ENCODE peak calls at places on chromosome 12, in ten cellular contexts. U is right lobe of liver, E is HCT116, S is K562, C is uterus, I is body of pancreas, B is A549, A is IMR-90, K is transverse colon, T is adrenal gland. D is an unnamed sample.
A peak's percentile ranks its signal among the peaks of the same experiment; 100 is the strongest.

GRCh38 chr12:26870491-26871419 is 37.8 kb upstream of the ITPR2 start:
- DNase-seq in T (peak; percentile 56), U (no peak), B (peak; percentile 26), E (peak; percentile 33), S (no peak), I (peak; percentile 94), A (peak; percentile 57), K (peak; percentile 19), C (peak; percentile 50), D (no peak)

GRCh38 chr12:113292091-113292490 is 42.8 kb downstream of the SLC8B1 start:
- DNase-seq in A (peak; percentile 76), C (no peak), B (no peak), S (no peak), U (no peak), T (no peak), I (no peak), K (no peak), E (no peak), D (no peak)

GRCh38 chr12:93978553-93978952 is 169.8 kb upstream of the PLXNC1 start:
- DNase-seq in A (peak; percentile 67), E (no peak), B (no peak), S (peak; percentile 17), I (no peak), U (no peak), K (no peak), C (peak; percentile 41), T (peak; percentile 54), D (peak; percentile 11)

GRCh38 chr12:6469092-6469491 is 1.4 kb downstream of the VAMP1 start:
- DNase-seq in A (no peak), B (no peak), T (peak; percentile 77), C (no peak), U (peak; percentile 60), I (no peak), E (no peak), K (no peak), S (no peak), D (peak; percentile 45)

GRCh38 chr12:57632369-57632897 is 568 bp downstream of the B4GALNT1 start:
- DNase-seq in K (no peak), U (no peak), I (no peak), C (no peak), E (no peak), S (peak; percentile 71), B (peak; percentile 43), T (no peak), A (no peak), D (peak; percentile 33)

GRCh38 chr12:111034911-111035577 is 114.7 kb upstream of the MYL2 start:
- DNase-seq in S (no peak), K (no peak), U (no peak), I (no peak), A (no peak), C (no peak), E (no peak), T (no peak), B (peak; percentile 29), D (no peak)

GRCh38 chr12:117318591-117318990 is 42.8 kb downstream of the NOS1 start:
- DNase-seq in B (no peak), A (no peak), E (no peak), K (no peak), U (no peak), T (no peak), S (no peak), I (no peak), C (no peak), D (no peak)

GRCh38 chr12:12294215-12295005 is 27.6 kb upstream of the LRP6 start:
- DNase-seq in T (no peak), B (no peak), E (no peak), A (no peak), U (peak; percentile 71), K (no peak), C (no peak), I (peak; percentile 20), S (no peak), D (no peak)

GRCh38 chr12:88752183-88752582 is 171.9 kb upstream of the KITLG start:
- DNase-seq in U (no peak), K (no peak), C (no peak), B (no peak), I (no peak), S (no peak), T (no peak), A (no peak), E (no peak), D (no peak)

GRCh38 chr12:95848575-95849388 is 10.0 kb upstream of the SNRPF start:
- DNase-seq in B (peak; percentile 78), T (peak; percentile 19), I (peak; percentile 24), C (no peak), K (peak; percentile 14), S (no peak), A (peak; percentile 48), U (peak; percentile 56), E (no peak), D (no peak)

GRCh38 chr12:88207921-88208640 is 66.0 kb downstream of the TMTC3 start:
- DNase-seq in S (no peak), T (no peak), A (peak; percentile 79), E (no peak), B (no peak), I (no peak), C (no peak), K (no peak), U (no peak), D (no peak)

GRCh38 chr12:108495054-108495453 is 20.0 kb upstream of the FICD start:
- DNase-seq in U (no peak), I (no peak), K (no peak), A (peak; percentile 12), C (no peak), T (no peak), B (peak; percentile 59), S (peak; percentile 78), E (peak; percentile 51), D (no peak)

GRCh38 chr12:80443974-80444666 is at the start of gene PTPRQ:
- DNase-seq in T (no peak), E (no peak), I (no peak), B (peak; percentile 14), U (no peak), S (no peak), A (peak; percentile 22), C (no peak), K (no peak), D (no peak)

DNA sequence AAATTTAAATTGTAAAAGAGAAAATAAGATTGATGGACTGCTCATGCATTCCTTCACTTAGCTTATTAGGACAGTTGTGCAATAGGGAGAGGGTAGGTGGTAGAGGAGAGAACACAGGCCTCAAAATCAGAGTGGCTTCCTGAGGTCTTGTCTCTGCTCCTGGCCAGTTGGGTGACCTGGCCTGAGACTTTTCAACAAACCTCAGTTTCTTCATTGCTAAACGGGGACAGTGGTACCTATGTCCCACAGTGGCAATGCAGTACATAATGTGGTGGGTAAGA is 2.6 kb downstream of the MAP3K12 start:
- DNase-seq in C (no peak), B (no peak), U (no peak), A (no peak), S (no peak), E (no peak), I (no peak), T (no peak), K (no peak), D (no peak)
- H3K4me1 ChIP-seq in C (peaks cover 5% of the 10 kb centered on the region), B (peaks cover 50% of the 10 kb centered on the region), U (no peaks in the 10 kb centered on the region), A (peaks cover 27% of the 10 kb centered on the region), S (peaks cover 42% of the 10 kb centered on the region), E (peaks cover 53% of the 10 kb centered on the region), I (peaks cover 53% of the 10 kb centered on the region), T (peaks cover 40% of the 10 kb centered on the region), K (peaks cover 20% of the 10 kb centered on the region), D (peaks cover 22% of the 10 kb centered on the region)

GRCh38 chr12:124866195-124866882 is 2.7 kb upstream of the SCARB1 start:
- DNase-seq in C (no peak), A (no peak), B (no peak), T (no peak), U (no peak), E (no peak), I (no peak), S (no peak), K (no peak), D (no peak)

GRCh38 chr12:124865728-124866127 is 2.1 kb upstream of the SCARB1 start:
- DNase-seq in K (no peak), B (no peak), E (no peak), T (no peak), A (no peak), I (no peak), S (no peak), U (no peak), C (no peak), D (no peak)

GRCh38 chr12:124862768-124863408 is 776 bp downstream of the SCARB1 start:
- DNase-seq in S (peak; percentile 46), I (peak; percentile 27), A (no peak), E (no peak), B (no peak), T (peak; percentile 72), U (peak; percentile 71), K (peak; percentile 37), C (no peak), D (no peak)

GRCh38 chr12:124863409-124864325 is at the start of gene SCARB1:
- DNase-seq in B (peak; percentile 85), T (peak; percentile 93), S (peak; percentile 86), C (peak; percentile 77), A (peak; percentile 64), U (peak; percentile 93), K (peak; percentile 90), E (peak; percentile 36), I (peak; percentile 84), D (peak; percentile 71)

GRCh38 chr12:124864326-124864752 is 675 bp upstream of the SCARB1 start:
- DNase-seq in A (no peak), K (no peak), B (no peak), U (no peak), E (no peak), S (no peak), C (no peak), I (no peak), T (no peak), D (no peak)
- TF ChIP-seq POLR2A in A (no peak), K (no peak), B (no peak), U (no peak), E (no peak), S (no peak), C (no peak), I (no peak), T (no peak), D (no peak)

GRCh38 chr12:17370621-17371020 is 719.4 kb downstream of the RERGL start:
- DNase-seq in B (no peak), C (no peak), E (no peak), U (no peak), S (no peak), I (no peak), A (no peak), T (no peak), K (no peak), D (no peak)
- H3K4me1 ChIP-seq in B (peaks cover 7% of the 10 kb centered on the region), C (no peaks in the 10 kb centered on the region), E (no peaks in the 10 kb centered on the region), U (no peaks in the 10 kb centered on the region), S (no peaks in the 10 kb centered on the region), I (no peaks in the 10 kb centered on the region), A (no peaks in the 10 kb centered on the region), T (no peaks in the 10 kb centered on the region), K (no peaks in the 10 kb centered on the region), D (no peaks in the 10 kb centered on the region)

DNA sequence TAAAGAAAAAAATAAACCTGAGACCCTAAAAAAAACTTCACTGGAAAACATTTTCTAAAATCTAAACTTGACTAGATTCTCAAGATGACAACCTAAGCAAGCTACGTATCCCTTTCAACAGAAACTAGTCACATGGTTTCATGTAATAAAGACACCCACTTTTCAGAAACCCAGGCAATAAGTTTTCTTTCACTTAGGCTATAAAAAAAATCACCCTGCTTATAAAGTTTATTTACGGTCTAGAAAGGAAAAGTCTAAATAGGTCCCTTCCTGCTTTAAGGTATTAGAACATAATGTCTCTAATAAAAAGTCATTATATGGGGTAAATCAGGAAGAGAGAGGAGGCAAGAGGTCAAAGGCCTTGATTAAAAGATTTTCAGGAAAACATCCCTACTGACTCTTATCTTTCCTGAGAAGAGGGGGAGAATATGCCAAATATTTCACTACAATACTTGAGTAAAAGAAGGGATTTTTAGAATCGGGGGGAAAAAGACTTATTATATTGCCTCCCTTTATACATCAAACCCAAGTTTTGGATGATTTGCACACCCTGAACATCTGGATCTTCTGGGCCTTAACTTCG is 9.5 kb downstream of the CLIP1 start:
- DNase-seq in A (no peak), S (no peak), U (no peak), I (no peak), B (no peak), E (no peak), K (no peak), C (no peak), T (no peak), D (no peak)
- TF ChIP-seq POLR2A in A (no peak), S (no peak), U (no peak), I (no peak), B (no peak), E (no peak), K (no peak), C (no peak), T (no peak), D (no peak)

D was measured in gastrocnemius medialis.